ENCODE peak calls at places on chromosomes 6 and 20, in seven cellular contexts. J is activated B cell treated with CpG ODN at 0.5 μM for 24 hours; X is B cell; K is heart right ventricle; A is adrenal gland; R is epithelial cell of esophagus; B is CD8-positive, alpha-beta T cell. I is an unnamed sample.

GRCh38 chr20:11001767-11002540 is 328.2 kb upstream of the JAG1 start:
- DNase-seq in J (no peak), X (no peak), K (peak; percentile 19), A (no peak), R (peak; percentile 100), B (no peak), I (no peak)

GRCh38 chr6:6497976-6498375 is 90.5 kb upstream of the LY86 start:
- DNase-seq in J (no peak), X (no peak), K (no peak), A (no peak), R (no peak), B (no peak), I (no peak)

GRCh38 chr20:38730989-38731737 is 6.9 kb downstream of the SLC32A1 start:
- DNase-seq in J (peak; percentile 68), X (peak; percentile 83), K (peak; percentile 73), A (peak; percentile 72), R (peak; percentile 73), B (peak; percentile 76), I (peak; percentile 87)

GRCh38 chr20:48241482-48241881 is 456.2 kb upstream of the SULF2 start:
- DNase-seq in J (no peak), X (no peak), K (no peak), A (no peak), R (no peak), B (no peak), I (no peak)

GRCh38 chr6:28567506-28567905 is 41.8 kb downstream of the GPX5 start:
- DNase-seq in J (no peak), X (no peak), K (no peak), A (no peak), R (no peak), B (no peak), I (no peak)

GRCh38 chr6:89925826-89926225 is 31.6 kb downstream of the GJA10 start:
- DNase-seq in J (no peak), X (no peak), K (no peak), A (no peak), R (peak; percentile 97), B (no peak), I (no peak)

GRCh38 chr6:154410619-154411044 is 54.0 kb upstream of the IPCEF1 start:
- DNase-seq in J (no peak), X (no peak), K (no peak), A (peak; percentile 50), R (peak; percentile 85), B (no peak), I (no peak)

GRCh38 chr6:170082067-170082466 is 208.8 kb downstream of the DLL1 start:
- DNase-seq in J (peak; percentile 10), X (no peak), K (no peak), A (no peak), R (no peak), B (no peak), I (no peak)

GRCh38 chr20:33251496-33251895 is 15.7 kb downstream of the BPIFA1 start:
- DNase-seq in J (no peak), X (no peak), K (no peak), A (no peak), R (no peak), B (no peak), I (no peak)

GRCh38 chr6:80003841-80004198 is 629 bp upstream of the TTK start:
- DNase-seq in J (no peak), X (no peak), K (peak; percentile 16), A (peak; percentile 13), R (peak; percentile 9), B (no peak), I (no peak)

GRCh38 chr6:25053875-25054371 is 118.2 kb upstream of the RIPOR2 start:
- DNase-seq in J (no peak), X (peak; percentile 69), K (no peak), A (no peak), R (no peak), B (no peak), I (no peak)

GRCh38 chr6:46940433-46941226 is 18.9 kb upstream of the ADGRF5 start:
- DNase-seq in J (no peak), X (no peak), K (no peak), A (no peak), R (no peak), B (no peak), I (no peak)

GRCh38 chr6:128463942-128464341 is 56.5 kb downstream of the PTPRK start:
- DNase-seq in J (no peak), X (no peak), K (no peak), A (no peak), R (peak; percentile 46), B (no peak), I (no peak)

GRCh38 chr20:33401922-33402369 is 627 bp upstream of the CDK5RAP1 start:
- DNase-seq in J (no peak), X (no peak), K (no peak), A (peak; percentile 13), R (peak; percentile 22), B (no peak), I (no peak)

GRCh38 chr20:4920655-4921054 is 80.7 kb downstream of the SLC23A2 start:
- DNase-seq in J (no peak), X (no peak), K (no peak), A (no peak), R (no peak), B (no peak), I (no peak)

GRCh38 chr6:158628542-158628941 is 16.0 kb downstream of the DYNLT1 start:
- DNase-seq in J (no peak), X (no peak), K (no peak), A (no peak), R (no peak), B (no peak), I (no peak)

GRCh38 chr6:158627168-158627939 is 17.2 kb downstream of the DYNLT1 start:
- DNase-seq in J (no peak), X (no peak), K (no peak), A (no peak), R (no peak), B (no peak), I (no peak)

GRCh38 chr6:158630944-158631616 is 13.5 kb downstream of the DYNLT1 start:
- DNase-seq in J (no peak), X (no peak), K (peak; percentile 69), A (no peak), R (peak; percentile 77), B (no peak), I (no peak)

GRCh38 chr6:158627940-158628211 is 16.7 kb downstream of the DYNLT1 start:
- DNase-seq in J (no peak), X (no peak), K (no peak), A (no peak), R (no peak), B (no peak), I (no peak)

GRCh38 chr6:158629376-158630221 is 14.9 kb downstream of the DYNLT1 start:
- DNase-seq in J (no peak), X (no peak), K (no peak), A (peak; percentile 59), R (no peak), B (peak; percentile 47), I (no peak)
- TF ChIP-seq CTCF in J (no peak), X (no peak), K (peak; percentile 36), A (no peak), R (no peak), B (peak; percentile 27), I (no peak)

DNA sequence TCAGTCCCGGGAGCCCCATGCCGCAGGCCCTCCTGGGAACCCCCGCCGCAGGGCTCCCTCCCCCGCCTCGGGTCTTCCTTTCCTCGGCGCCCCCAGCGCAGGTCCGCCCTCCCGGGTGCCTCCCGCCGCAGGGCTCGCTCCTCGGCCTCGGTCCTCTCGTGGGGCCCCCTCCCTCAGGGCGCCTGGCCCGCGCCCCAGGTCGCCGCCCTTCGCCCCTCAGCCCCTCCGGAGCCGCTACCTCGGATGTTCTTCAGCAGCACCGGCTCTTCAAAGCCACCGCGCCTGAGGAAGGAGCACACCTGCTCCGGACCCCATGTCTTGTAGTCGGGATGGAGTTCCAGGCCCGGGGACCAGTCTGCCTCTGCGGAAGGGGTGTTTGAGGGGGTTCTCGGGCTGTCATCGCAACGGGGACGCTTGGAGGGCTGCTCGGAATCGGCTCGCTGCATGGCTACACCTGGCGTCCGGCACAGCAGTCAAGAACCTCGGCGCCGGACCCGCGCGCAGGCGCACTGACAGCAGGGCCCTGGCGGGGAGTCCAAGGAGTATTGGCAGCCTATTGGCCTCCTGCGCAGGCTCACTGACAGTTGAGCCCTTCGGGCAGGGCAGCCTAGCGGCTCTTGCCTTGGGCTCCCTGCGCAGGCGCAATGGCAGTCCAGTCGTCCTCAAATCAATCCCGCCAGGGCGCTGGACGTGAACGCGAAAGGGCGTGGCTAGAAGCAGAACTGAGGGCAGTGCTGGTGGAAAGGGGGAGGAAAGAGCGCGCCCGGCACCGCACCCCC is at the start of gene SAMHD1:
- DNase-seq in J (peak; percentile 85), X (peak; percentile 91), K (peak; percentile 97), A (peak; percentile 98), R (peak; percentile 89), B (peak; percentile 86), I (peak; percentile 94)
- TF ChIP-seq CTCF in J (no peak), X (no peak), K (no peak), A (no peak), R (no peak), B (no peak), I (no peak)

DNA sequence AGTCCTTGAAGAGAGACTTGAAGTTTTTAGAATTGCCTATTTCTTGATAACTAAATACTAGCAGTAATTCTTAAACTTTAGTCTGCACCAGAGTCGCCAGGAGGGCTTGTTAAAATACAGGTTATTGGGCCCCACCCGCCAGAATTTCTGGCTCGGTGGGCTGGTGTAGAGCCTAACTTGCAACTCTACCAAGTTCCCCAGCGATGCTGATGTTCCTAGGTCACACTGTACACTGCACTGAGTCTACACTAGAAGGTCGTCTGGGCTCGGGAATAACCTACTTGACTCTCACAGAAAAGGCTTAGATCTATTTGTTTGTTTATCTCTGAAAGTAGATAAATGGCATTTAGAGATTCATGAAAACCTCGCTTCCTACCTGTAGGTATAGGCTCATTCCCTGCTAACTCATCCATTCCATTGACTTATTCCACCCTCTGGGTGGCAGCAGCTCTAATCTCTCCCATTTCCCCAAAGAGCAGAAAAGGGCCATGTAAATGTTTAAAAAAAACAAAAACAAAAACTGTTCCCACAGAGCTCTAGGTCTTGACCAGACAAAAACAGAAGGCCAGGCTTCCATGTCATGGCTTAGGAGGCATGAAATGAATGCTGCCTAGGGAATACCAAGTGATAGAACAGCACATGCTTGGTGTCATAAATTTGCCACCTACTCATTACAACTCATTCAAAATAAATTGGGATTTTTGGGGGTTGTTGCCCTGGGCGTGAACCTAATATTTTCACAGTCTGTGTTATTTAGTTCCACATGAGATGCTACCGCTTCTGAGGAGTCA is 292.1 kb downstream of the ADGB start:
- DNase-seq in J (no peak), X (no peak), K (no peak), A (no peak), R (no peak), B (no peak), I (no peak)
- TF ChIP-seq CTCF in J (no peak), X (no peak), K (no peak), A (no peak), R (peak; percentile 38), B (no peak), I (no peak)

DNA sequence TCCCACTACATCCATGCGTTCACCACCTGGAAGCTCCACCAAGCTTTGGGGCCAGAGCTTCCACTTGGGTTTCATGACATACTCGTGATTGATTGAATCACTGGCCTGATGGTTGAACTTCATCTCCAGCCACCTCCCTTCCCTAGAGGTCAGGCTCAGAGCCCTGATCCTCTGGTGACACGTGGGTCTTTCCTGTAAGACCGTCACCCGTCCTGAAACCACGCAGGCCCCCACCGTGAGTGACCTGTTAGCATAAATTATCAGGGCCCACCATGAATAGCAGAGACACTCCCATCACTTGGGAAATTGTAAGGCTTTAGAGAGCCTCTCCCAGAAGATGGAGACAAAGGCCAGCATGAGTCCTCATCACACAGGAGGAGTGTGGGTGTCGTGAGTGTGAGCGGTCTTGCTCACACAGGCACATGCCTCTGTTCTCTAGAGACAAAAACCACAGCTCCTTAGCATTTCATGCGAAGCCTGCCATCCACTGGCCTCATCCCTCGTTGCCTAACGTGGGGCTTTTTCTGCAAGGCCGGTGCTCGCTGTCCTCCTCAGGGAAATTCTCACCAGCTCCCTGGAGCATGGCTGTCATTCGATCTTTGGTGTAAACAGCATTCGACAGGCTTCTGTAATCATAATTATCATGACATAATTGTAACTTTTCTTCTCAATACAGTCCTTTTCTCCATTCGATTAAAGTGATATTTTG is 65.1 kb upstream of the DUSP22 start:
- DNase-seq in J (no peak), X (peak; percentile 69), K (no peak), A (no peak), R (no peak), B (no peak), I (no peak)
- TF ChIP-seq CTCF in J (no peak), X (peak; percentile 45), K (peak; percentile 11), A (no peak), R (no peak), B (no peak), I (no peak)

I was measured in D721Med.